ENCODE peak calls at places on chromosomes 3 and 15, in five cellular contexts. G is IMR-90, A is heart right ventricle, R is fibroblast of pulmonary artery, J is psoas muscle. P is an unnamed sample.

GRCh38 chr15:66713843-66714508 is 11.9 kb downstream of the SMAD6 start:
- DNase-seq in A (no peak), G (no peak), R (no peak), J (no peak), P (no peak)

GRCh38 chr3:119084371-119085069 is 49.9 kb upstream of the IGSF11 start:
- DNase-seq in A (no peak), G (no peak), R (no peak), J (no peak), P (no peak)

GRCh38 chr3:46208167-46208704 is at the start of gene CCR1:
- DNase-seq in A (peak), R (peak), G (peak), J (peak), P (peak)

GRCh38 chr3:177182352-177182751 is 14.9 kb downstream of the TBL1XR1 start:
- DNase-seq in J (no peak), G (peak), A (no peak), R (no peak), P (no peak)

GRCh38 chr3:190811775-190812480 is 50.6 kb downstream of the GMNC start:
- DNase-seq in A (peak), J (no peak), G (peak), R (peak), P (peak)

GRCh38 chr3:74089854-74090253 is 465.1 kb upstream of the PDZRN3 start:
- DNase-seq in J (no peak), G (peak), A (no peak), R (no peak), P (no peak)

GRCh38 chr3:157233923-157234322 is 74.0 kb upstream of the CCNL1 start:
- DNase-seq in G (no peak), R (no peak), A (no peak), J (no peak), P (no peak)

GRCh38 chr15:52803543-52804306 is 13.6 kb upstream of the ONECUT1 start:
- DNase-seq in A (no peak), J (no peak), G (no peak), R (no peak), P (no peak)

GRCh38 chr15:88613074-88613944 is 7.8 kb upstream of the AEN start:
- DNase-seq in G (peak), J (no peak), A (no peak), R (no peak), P (no peak)

GRCh38 chr3:132661120-132661519 is 991 bp downstream of the UBA5 start:
- DNase-seq in G (no peak), A (no peak), R (no peak), J (no peak), P (no peak)
- TF ChIP-seq CTCF in G (no peak), A (no peak), R (no peak), J (no peak), P (no peak)

DNA sequence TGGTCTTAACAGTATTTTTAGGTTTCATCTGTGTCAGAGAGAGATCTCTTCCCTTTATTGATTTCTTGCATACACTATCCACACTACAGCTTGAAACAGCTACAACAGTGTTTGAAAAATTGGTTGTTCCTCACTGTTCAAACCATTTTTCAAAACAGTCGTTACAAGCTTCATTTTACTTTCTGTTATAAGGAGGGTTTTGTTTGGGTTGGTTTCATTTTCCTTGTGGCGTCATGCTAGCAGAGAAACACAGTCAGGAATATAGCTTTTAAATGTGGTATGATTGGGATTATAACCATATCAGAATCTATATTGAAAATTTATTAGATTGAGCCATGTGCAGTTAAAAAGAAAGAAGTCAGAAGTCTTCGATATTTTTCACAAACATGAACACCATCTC is 400.6 kb downstream of the ZBTB20 start:
- DNase-seq in R (no peak), G (no peak), A (no peak), J (no peak), P (peak)
- H3K4me3 ChIP-seq in R (no peak), G (no peak), A (peak), J (peak), P (peak)

GRCh38 chr15:81813215-81813614 is 232.6 kb downstream of the MEX3B start:
- DNase-seq in A (no peak), R (no peak), G (no peak), J (no peak), P (no peak)
- TF ChIP-seq CTCF in A (peak), R (no peak), G (peak), J (no peak), P (peak)

GRCh38 chr3:108546249-108546648 is 35.9 kb upstream of the MYH15 start:
- DNase-seq in J (no peak), G (peak), R (no peak), A (no peak), P (no peak)
- H3K4me3 ChIP-seq in J (no peak), G (no peak), R (peak), A (peak), P (no peak)

DNA sequence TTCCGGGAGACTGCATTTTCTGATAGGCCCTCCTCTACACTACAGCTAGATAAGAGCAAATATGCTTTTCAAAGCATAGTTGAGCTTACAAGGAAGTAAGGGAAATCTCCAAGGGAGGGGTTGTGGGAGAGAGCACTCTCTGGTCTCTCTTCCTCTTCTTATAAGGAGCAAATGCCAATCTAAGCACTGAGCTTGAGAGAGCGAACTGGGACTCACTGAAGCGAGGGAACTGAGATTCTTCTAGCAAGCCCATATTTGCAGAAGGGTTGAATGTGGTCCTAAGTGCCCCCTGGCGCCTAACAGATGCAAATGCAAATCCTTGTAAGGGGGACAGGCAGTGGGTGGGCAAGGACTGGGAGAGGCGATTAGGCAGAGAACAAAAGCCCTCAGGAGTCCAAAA is 164.8 kb downstream of the ERC2 start:
- DNase-seq in R (peak), G (peak), J (no peak), A (peak), P (peak)
- TF ChIP-seq CTCF in R (peak), G (peak), J (peak), A (peak), P (peak)

GRCh38 chr3:49422379-49423248 is at the start of gene AMT:
- DNase-seq in G (peak), R (no peak), J (no peak), A (peak), P (no peak)
- H3K4me3 ChIP-seq in G (no peak), R (no peak), J (peak), A (peak), P (no peak)

DNA sequence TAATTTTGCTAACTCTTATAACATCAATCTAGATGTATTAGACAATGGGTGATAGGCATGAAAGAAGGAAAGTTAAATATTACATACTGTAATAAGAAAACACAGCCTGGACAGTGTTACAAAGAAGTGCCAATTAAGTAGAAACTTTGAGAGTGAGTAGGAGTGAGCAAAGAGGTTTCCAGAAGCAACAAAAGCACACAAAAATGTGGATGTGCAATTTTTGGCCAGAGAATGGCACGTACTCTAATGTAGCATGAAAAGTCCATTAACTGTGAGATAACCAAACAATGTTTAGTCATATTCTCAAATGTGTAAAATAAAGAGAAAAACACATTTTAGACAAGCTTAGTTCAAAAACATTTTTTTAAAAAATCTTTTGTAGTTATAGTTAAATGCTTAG is 567.3 kb downstream of the ROBO1 start:
- DNase-seq in R (no peak), G (no peak), J (no peak), A (no peak), P (no peak)
- TF ChIP-seq CTCF in R (no peak), G (no peak), J (no peak), A (no peak), P (no peak)

DNA sequence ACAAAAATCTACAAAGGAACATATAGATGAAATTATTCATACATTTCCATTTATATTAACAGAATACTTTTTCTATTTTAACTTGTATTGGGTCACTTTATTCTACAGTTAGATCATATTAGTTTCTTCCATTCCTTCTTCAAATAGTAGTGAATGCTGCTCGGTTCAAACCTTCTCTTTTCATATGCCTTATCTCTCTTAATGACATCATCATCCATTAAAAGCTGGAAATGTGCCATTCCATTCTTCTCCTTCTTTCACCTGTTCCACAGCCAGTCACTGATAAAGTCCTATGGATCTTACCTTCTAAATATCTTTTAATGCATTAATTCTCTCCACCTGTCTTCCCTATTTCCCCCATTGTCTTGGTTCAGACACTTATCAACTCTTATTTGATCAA is 358.0 kb upstream of the POU1F1 start:
- DNase-seq in J (no peak), R (no peak), G (no peak), A (no peak), P (no peak)
- H3K4me3 ChIP-seq in J (no peak), R (no peak), G (no peak), A (no peak), P (no peak)

DNA sequence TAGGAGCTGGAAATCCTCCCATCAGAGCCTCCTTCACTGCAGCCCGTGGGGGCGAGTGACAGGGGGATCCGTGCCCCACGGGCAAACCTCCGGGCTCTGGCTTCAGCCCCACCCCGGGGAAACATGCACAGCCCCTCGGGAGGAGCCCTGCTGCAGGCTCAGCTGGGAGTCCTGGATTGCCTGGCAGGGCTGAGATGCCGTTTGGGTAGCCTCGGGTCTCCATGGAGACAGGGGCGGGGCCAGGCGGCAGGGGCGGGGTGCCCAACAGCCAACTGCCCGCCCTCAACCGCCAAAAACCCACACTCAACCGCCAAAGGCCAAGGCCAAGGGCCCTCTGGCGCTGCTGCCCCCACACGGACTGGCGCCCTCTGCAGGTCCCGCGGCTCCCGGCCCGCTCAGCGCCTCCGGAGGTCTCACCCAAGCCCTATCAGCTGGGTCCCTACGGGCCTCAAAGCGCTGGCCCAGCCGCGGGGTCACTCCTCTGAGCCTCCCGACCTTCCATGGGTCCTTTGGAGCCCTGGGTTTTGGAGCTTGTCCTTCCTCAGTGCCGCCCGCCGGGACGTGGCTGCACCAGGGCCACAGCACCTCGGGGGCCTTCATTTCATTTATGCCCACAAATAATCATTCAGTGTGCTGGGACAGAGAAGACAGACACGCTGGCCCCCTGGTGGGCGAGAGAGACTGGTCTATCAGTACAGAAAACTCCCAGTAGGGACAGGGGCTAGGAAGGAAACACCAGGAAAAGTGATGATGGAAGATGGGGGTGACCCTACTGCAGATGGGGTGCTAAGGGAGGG is 33.5 kb upstream of the ACAD9 start:
- DNase-seq in G (peak), R (peak), A (peak), J (peak), P (peak)
- TF ChIP-seq CTCF in G (peak), R (peak), A (peak), J (peak), P (peak)

DNA sequence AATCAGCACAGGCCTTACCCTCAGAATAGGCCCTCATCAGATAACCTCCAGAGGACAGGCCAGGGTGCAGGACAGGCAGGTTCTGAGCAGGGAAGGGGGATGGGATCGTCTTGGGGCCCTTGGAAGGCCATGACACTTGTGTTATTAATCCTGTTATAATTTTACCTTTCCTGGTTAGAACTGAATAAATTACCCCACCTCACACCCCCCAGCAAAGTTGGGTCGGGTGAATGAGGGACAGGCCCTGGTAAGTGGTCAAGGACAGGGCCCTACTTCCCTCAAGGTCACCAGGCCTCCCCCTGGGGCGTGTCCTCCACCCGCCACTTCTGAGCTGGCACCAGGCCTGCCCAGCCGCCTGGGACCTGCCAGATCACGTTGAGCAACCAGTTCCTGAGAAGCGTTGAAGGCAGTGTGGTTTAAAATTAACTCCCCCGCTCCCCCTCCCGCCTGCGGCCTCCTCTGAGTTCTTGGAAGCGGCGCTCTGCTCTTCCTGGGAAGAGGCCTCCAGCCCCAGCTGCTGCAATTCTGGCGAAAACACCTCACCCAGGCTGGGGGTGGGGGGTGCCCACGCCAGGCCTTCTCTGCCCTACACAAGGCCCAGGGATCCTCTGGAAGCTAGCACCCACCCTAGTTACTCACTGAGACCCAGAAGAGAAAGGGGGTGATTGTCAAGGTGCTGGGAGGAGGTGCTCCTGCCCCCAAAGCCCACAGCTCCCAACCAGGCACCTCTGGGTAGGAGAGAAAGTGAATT is 10.6 kb downstream of the CISH start:
- DNase-seq in G (peak), J (peak), R (peak), A (peak), P (peak)
- H3K4me3 ChIP-seq in G (no peak), J (peak), R (peak), A (peak), P (no peak)

P was measured in fibroblast of mammary gland.